ENCODE peak calls at places on chromosomes 5 and 9, in seven cellular contexts. One of them, this sample, is unnamed.

GRCh38 chr9:84170521-84171141 is 169.9 kb downstream of the SLC28A3 start:
- DNase-seq in ovary: peak
- DNase-seq in RCC 7860: peak
- DNase-seq in substantia nigra: peak
- DNase-seq in GM04504: peak
- DNase-seq in cerebellum: peak
- DNase-seq in GM13976: no peak
- DNase-seq in this sample: no peak

GRCh38 chr5:161442471-161442870 is 104.1 kb downstream of the GABRB2 start:
- DNase-seq in ovary: no peak
- DNase-seq in RCC 7860: no peak
- DNase-seq in substantia nigra: no peak
- DNase-seq in GM04504: no peak
- DNase-seq in cerebellum: peak
- DNase-seq in GM13976: no peak
- DNase-seq in this sample: no peak

GRCh38 chr9:122122903-122123632 is 30.0 kb upstream of the TTLL11 start:
- DNase-seq in ovary: peak
- DNase-seq in RCC 7860: no peak
- DNase-seq in substantia nigra: peak
- DNase-seq in GM04504: peak
- DNase-seq in cerebellum: peak
- DNase-seq in GM13976: peak
- DNase-seq in this sample: peak

GRCh38 chr9:101468116-101468515 is 32.5 kb upstream of the ALDOB start:
- DNase-seq in ovary: no peak
- DNase-seq in RCC 7860: no peak
- DNase-seq in substantia nigra: peak
- DNase-seq in GM04504: no peak
- DNase-seq in cerebellum: no peak
- DNase-seq in GM13976: no peak
- DNase-seq in this sample: no peak

GRCh38 chr5:146426853-146427618 is 20.1 kb upstream of the TCERG1 start:
- DNase-seq in ovary: no peak
- DNase-seq in RCC 7860: peak
- DNase-seq in substantia nigra: no peak
- DNase-seq in GM04504: no peak
- DNase-seq in cerebellum: peak
- DNase-seq in GM13976: peak
- DNase-seq in this sample: no peak

GRCh38 chr5:108054349-108054748 is 327.5 kb downstream of the FBXL17 start:
- DNase-seq in ovary: no peak
- DNase-seq in RCC 7860: no peak
- DNase-seq in substantia nigra: no peak
- DNase-seq in GM04504: no peak
- DNase-seq in cerebellum: no peak
- DNase-seq in GM13976: no peak
- DNase-seq in this sample: no peak

GRCh38 chr9:136316896-136317676 is 10.3 kb upstream of the GPSM1 start:
- DNase-seq in ovary: no peak
- DNase-seq in RCC 7860: no peak
- DNase-seq in substantia nigra: no peak
- DNase-seq in GM04504: no peak
- DNase-seq in cerebellum: no peak
- DNase-seq in GM13976: no peak
- DNase-seq in this sample: no peak

GRCh38 chr5:72246954-72247442 is 73.0 kb downstream of the MRPS27 start:
- DNase-seq in ovary: no peak
- DNase-seq in RCC 7860: no peak
- DNase-seq in substantia nigra: no peak
- DNase-seq in GM04504: no peak
- DNase-seq in cerebellum: no peak
- DNase-seq in GM13976: no peak
- DNase-seq in this sample: no peak

GRCh38 chr5:123708074-123708806 is 196.3 kb downstream of the CSNK1G3 start:
- DNase-seq in ovary: no peak
- DNase-seq in RCC 7860: peak
- DNase-seq in substantia nigra: no peak
- DNase-seq in GM04504: peak
- DNase-seq in cerebellum: no peak
- DNase-seq in GM13976: no peak
- DNase-seq in this sample: no peak

This sample was measured in GM06990.